ENCODE peak calls at places on chromosome 1, in nine cellular contexts. Q is pancreas, U is neural progenitor cell, E is thyroid gland, F is epithelial cell of prostate, A is neuronal stem cell, H is colonic mucosa, P is endodermal cell, Y is fibroblast of lung. G is an unnamed sample.

GRCh38 chr1:109994654-109995053 is 10.1 kb downstream of the AHCYL1 start:
- DNase-seq in Q (no peak), U (no peak), E (no peak), F (no peak), A (no peak), H (no peak), P (no peak), Y (no peak), G (no peak)

GRCh38 chr1:190098756-190099155 is 378.9 kb downstream of the BRINP3 start:
- DNase-seq in Q (no peak), U (no peak), E (no peak), F (no peak), A (no peak), H (no peak), P (no peak), Y (no peak), G (no peak)

GRCh38 chr1:99334991-99335390 is 70.7 kb downstream of the PLPPR4 start:
- DNase-seq in Q (no peak), U (no peak), E (no peak), F (no peak), A (no peak), H (peak; percentile 42), P (no peak), Y (no peak), G (no peak)

GRCh38 chr1:75796376-75797272 is at the start of gene MSH4:
- DNase-seq in Q (peak; percentile 58), U (no peak), E (no peak), F (no peak), A (no peak), H (no peak), P (peak; percentile 71), Y (peak; percentile 6), G (no peak)

GRCh38 chr1:42957880-42958487 is 684 bp downstream of the SLC2A1 start:
- DNase-seq in Q (peak; percentile 85), U (peak; percentile 84), E (peak; percentile 67), F (no peak), A (peak; percentile 59), H (no peak), P (peak; percentile 78), Y (peak; percentile 52), G (peak; percentile 86)

GRCh38 chr1:179493323-179493722 is 82.4 kb downstream of the NPHS2 start:
- DNase-seq in Q (no peak), U (no peak), E (no peak), F (no peak), A (no peak), H (no peak), P (no peak), Y (peak; percentile 27), G (no peak)

GRCh38 chr1:35288761-35289160 is 20.3 kb downstream of the ZMYM4 start:
- DNase-seq in Q (no peak), U (no peak), E (no peak), F (no peak), A (no peak), H (no peak), P (no peak), Y (peak; percentile 82), G (no peak)

GRCh38 chr1:77506771-77507170 is 175.7 kb downstream of the ZZZ3 start:
- DNase-seq in Q (no peak), U (no peak), E (no peak), F (no peak), A (no peak), H (no peak), P (no peak), Y (no peak), G (no peak)

GRCh38 chr1:112358061-112358770 is 37.8 kb upstream of the CTTNBP2NL start:
- DNase-seq in Q (no peak), U (no peak), E (no peak), F (no peak), A (no peak), H (no peak), P (no peak), Y (peak; percentile 16), G (peak; percentile 65)

GRCh38 chr1:100343897-100344296 is 8.4 kb upstream of the CDC14A start:
- DNase-seq in Q (no peak), U (peak; percentile 9), E (no peak), F (no peak), A (no peak), H (no peak), P (no peak), Y (no peak), G (no peak)

GRCh38 chr1:11790880-11791715 is 14.7 kb downstream of the MTHFR start:
- DNase-seq in Q (peak; percentile 80), U (peak; percentile 1), E (peak; percentile 65), F (peak; percentile 56), A (no peak), H (peak; percentile 84), P (no peak), Y (peak; percentile 92), G (peak; percentile 97)

GRCh38 chr1:39776400-39776713 is 5.2 kb upstream of the OXCT2 start:
- DNase-seq in Q (no peak), U (no peak), E (no peak), F (no peak), A (no peak), H (no peak), P (no peak), Y (no peak), G (no peak)

GRCh38 chr1:32774950-32775634 is 42.1 kb downstream of the YARS1 start:
- DNase-seq in Q (peak; percentile 48), U (no peak), E (no peak), F (no peak), A (no peak), H (no peak), P (peak; percentile 39), Y (peak; percentile 79), G (no peak)

GRCh38 chr1:177246710-177247588 is 76.2 kb downstream of the BRINP2 start:
- DNase-seq in Q (no peak), U (peak; percentile 28), E (no peak), F (no peak), A (no peak), H (no peak), P (no peak), Y (peak; percentile 35), G (peak; percentile 23)

GRCh38 chr1:234413975-234414374 is 40.7 kb downstream of the COA6 start:
- DNase-seq in Q (no peak), U (no peak), E (no peak), F (no peak), A (no peak), H (no peak), P (no peak), Y (no peak), G (no peak)

GRCh38 chr1:212256404-212256803 is 28.8 kb upstream of the PPP2R5A start:
- DNase-seq in Q (no peak), U (no peak), E (no peak), F (no peak), A (no peak), H (no peak), P (no peak), Y (no peak), G (no peak)

GRCh38 chr1:164576311-164577271 is 17.6 kb downstream of the PBX1 start:
- DNase-seq in Q (no peak), U (peak; percentile 70), E (peak; percentile 48), F (no peak), A (no peak), H (no peak), P (peak; percentile 83), Y (peak; percentile 64), G (peak; percentile 59)

GRCh38 chr1:51684776-51685175 is 67.9 kb downstream of the OSBPL9 start:
- DNase-seq in Q (no peak), U (no peak), E (no peak), F (no peak), A (no peak), H (no peak), P (no peak), Y (no peak), G (no peak)
- H3K27ac ChIP-seq in Q (no peak overlapping the region), U (no peak overlapping the region), E (no peak overlapping the region), F (no peak overlapping the region), A (no peak overlapping the region), H (no peak overlapping the region), P (no peak overlapping the region), Y (no peak overlapping the region), G (no peak overlapping the region)

GRCh38 chr1:180927841-180928240 is 15.1 kb downstream of the KIAA1614 start:
- DNase-seq in Q (no peak), U (no peak), E (peak; percentile 55), F (no peak), A (no peak), H (no peak), P (no peak), Y (no peak), G (no peak)
- H3K27ac ChIP-seq in Q (no peak overlapping the region), U (no peak overlapping the region), E (peak overlapping the region; percentile 94), F (no peak overlapping the region), A (no peak overlapping the region), H (no peak overlapping the region), P (peak overlapping the region; percentile 92), Y (no peak overlapping the region), G (peak overlapping the region; percentile 72)

GRCh38 chr1:58290685-58291372 is 255.7 kb downstream of the OMA1 start:
- DNase-seq in Q (no peak), U (peak; percentile 81), E (peak; percentile 2), F (no peak), A (peak; percentile 63), H (no peak), P (peak; percentile 88), Y (peak; percentile 25), G (peak; percentile 84)

GRCh38 chr1:58283380-58284338 is 262.9 kb downstream of the OMA1 start:
- DNase-seq in Q (no peak), U (no peak), E (no peak), F (no peak), A (no peak), H (no peak), P (no peak), Y (no peak), G (no peak)

GRCh38 chr1:58293388-58293787 is 253.1 kb downstream of the OMA1 start:
- DNase-seq in Q (no peak), U (no peak), E (no peak), F (no peak), A (no peak), H (no peak), P (no peak), Y (no peak), G (no peak)

GRCh38 chr1:58287894-58288623 is 258.5 kb downstream of the OMA1 start:
- DNase-seq in Q (no peak), U (no peak), E (no peak), F (no peak), A (no peak), H (no peak), P (no peak), Y (no peak), G (no peak)

GRCh38 chr1:58288624-58289142 is 257.8 kb downstream of the OMA1 start:
- DNase-seq in Q (no peak), U (no peak), E (no peak), F (no peak), A (no peak), H (no peak), P (no peak), Y (no peak), G (no peak)
- H3K27ac ChIP-seq in Q (no peak overlapping the region), U (no peak overlapping the region), E (no peak overlapping the region), F (no peak overlapping the region), A (no peak overlapping the region), H (no peak overlapping the region), P (no peak overlapping the region), Y (no peak overlapping the region), G (no peak overlapping the region)

DNA sequence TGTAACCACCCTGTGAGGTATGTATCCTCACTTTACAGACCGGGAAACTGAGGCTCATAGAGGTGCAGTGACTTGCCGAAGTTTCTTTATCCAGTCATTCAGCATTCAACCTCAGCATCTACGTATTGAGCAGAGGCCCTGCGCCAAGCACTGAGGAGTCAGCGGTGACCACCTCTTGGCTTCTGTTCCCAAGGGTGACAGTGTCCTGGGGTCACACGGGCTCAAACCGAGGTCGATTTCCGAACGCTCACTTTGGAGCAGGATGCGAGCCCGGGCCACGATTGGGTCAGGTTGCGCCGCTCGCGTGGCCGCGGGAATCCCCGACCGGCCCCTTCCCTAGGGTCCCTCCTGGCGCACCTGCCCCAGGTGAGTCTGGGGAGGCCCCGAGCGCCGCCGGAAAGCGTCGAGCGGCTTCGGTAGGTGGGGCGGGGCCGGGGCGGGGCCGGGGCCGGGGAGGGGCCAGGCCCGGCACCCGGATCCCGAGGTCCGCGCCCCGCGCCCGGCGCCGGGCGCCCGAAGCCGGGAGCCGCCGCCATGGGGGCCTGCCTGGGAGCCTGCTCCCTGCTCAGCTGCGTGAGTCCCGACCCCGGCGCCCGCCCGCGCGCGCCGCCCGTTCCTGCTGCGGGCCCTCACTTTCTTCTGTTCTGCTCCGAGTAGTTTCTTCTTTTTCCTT is at the start of gene SERINC2:
- DNase-seq in Q (peak; percentile 83), U (peak; percentile 68), E (peak; percentile 61), F (no peak), A (peak; percentile 26), H (peak; percentile 62), P (peak; percentile 84), Y (no peak), G (peak; percentile 49)
- H3K27ac ChIP-seq in Q (peak within 1 kb of the TSS; percentile 83), U (peak within 1 kb of the TSS; percentile 28), E (peak within 1 kb of the TSS; percentile 94), F (peak within 1 kb of the TSS; percentile 99), A (peak within 1 kb of the TSS; percentile 85), H (peak within 1 kb of the TSS; percentile 84), P (peak within 1 kb of the TSS; percentile 96), Y (peak within 1 kb of the TSS; percentile 78), G (no peak within 1 kb of the TSS)

G was measured in cardiac muscle cell.